ENCODE peak calls at places on chromosomes 2 and 18, in seven cellular contexts. H, P, E, R, T, F and I are unnamed samples. For H3K27me3 and H3K36me3, the result is how much of the 10 kb centered on the place peaks cover.

GRCh38 chr2:95346236-95346737 is 49.1 kb downstream of the KCNIP3 start:
- DNase-seq in H (no peak), P (peak), E (peak), R (no peak), T (peak), F (peak), I (peak)

GRCh38 chr2:219249203-219249980 is 3.7 kb upstream of the TUBA4B start:
- DNase-seq in H (no peak), P (peak), E (peak), R (peak), T (peak), F (peak), I (peak)

GRCh38 chr2:231228223-231228622 is 29.8 kb downstream of the ARMC9 start:
- DNase-seq in H (no peak), P (no peak), E (no peak), R (no peak), T (no peak), F (no peak), I (no peak)

GRCh38 chr2:191479680-191480023 is 198.3 kb upstream of the NABP1 start:
- DNase-seq in H (no peak), P (no peak), E (no peak), R (no peak), T (no peak), F (no peak), I (no peak)

GRCh38 chr2:202084265-202084664 is 11.2 kb downstream of the KIAA2012 start:
- DNase-seq in H (peak), P (no peak), E (no peak), R (no peak), T (no peak), F (no peak), I (no peak)

GRCh38 chr2:167264380-167264779 is 376.1 kb downstream of the XIRP2 start:
- DNase-seq in H (peak), P (no peak), E (no peak), R (no peak), T (no peak), F (no peak), I (no peak)

GRCh38 chr2:73112026-73112912 is 479 bp downstream of the RAB11FIP5 start:
- DNase-seq in H (peak), P (peak), E (peak), R (no peak), T (peak), F (peak), I (no peak)

GRCh38 chr18:74870950-74871349 is 273.3 kb downstream of the ZNF407 start:
- DNase-seq in H (no peak), P (no peak), E (no peak), R (no peak), T (no peak), F (no peak), I (no peak)

GRCh38 chr18:73669299-73669698 is 478.3 kb downstream of the FBXO15 start:
- DNase-seq in H (peak), P (peak), E (no peak), R (peak), T (no peak), F (no peak), I (no peak)

GRCh38 chr2:145617420-145617819 is 1097.5 kb upstream of the ZEB2 start:
- DNase-seq in H (no peak), P (no peak), E (no peak), R (no peak), T (no peak), F (no peak), I (no peak)

GRCh38 chr2:16260041-16260440 is 319.7 kb downstream of the MYCN start:
- DNase-seq in H (no peak), P (peak), E (no peak), R (no peak), T (no peak), F (no peak), I (no peak)

GRCh38 chr2:176115883-176116813 is at the start of gene HOXD10:
- DNase-seq in H (peak), P (no peak), E (peak), R (no peak), T (no peak), F (no peak), I (no peak)

GRCh38 chr2:176118606-176119370 is 2.2 kb downstream of the HOXD10 start:
- DNase-seq in H (peak), P (no peak), E (no peak), R (no peak), T (no peak), F (no peak), I (no peak)

GRCh38 chr2:176117823-176118376 is 1.3 kb downstream of the HOXD10 start:
- DNase-seq in H (no peak), P (no peak), E (no peak), R (no peak), T (no peak), F (no peak), I (no peak)

GRCh38 chr2:176114930-176115625 is 1.5 kb upstream of the HOXD10 start:
- DNase-seq in H (no peak), P (no peak), E (peak), R (no peak), T (no peak), F (no peak), I (no peak)

GRCh38 chr2:176117162-176117822 is 714 bp downstream of the HOXD10 start:
- DNase-seq in H (no peak), P (no peak), E (peak), R (no peak), T (no peak), F (no peak), I (no peak)
- H3K27me3 ChIP-seq in H (half or more), P (half or more), E (half or more), R (half or more), T (half or more), F (under half), I (under half)

GRCh38 chr2:3179208-3179607 is 198.4 kb downstream of the EIPR1 start:
- DNase-seq in H (peak), P (no peak), E (no peak), R (no peak), T (no peak), F (peak), I (no peak)
- TF ChIP-seq CTCF in H (peak), P (no peak), E (no peak), R (peak), T (no peak), F (no peak), I (no peak)

GRCh38 chr2:206160124-206160806 is 570 bp downstream of the EEF1B2 start:
- DNase-seq in H (no peak), P (peak), E (no peak), R (no peak), T (peak), F (no peak), I (no peak)
- H3K36me3 ChIP-seq in H (under half), P (under half), E (under half), R (under half), T (under half), F (under half), I (under half)

GRCh38 chr18:24922491-24922890 is 429.5 kb downstream of the ZNF521 start:
- DNase-seq in H (no peak), P (no peak), E (no peak), R (no peak), T (no peak), F (no peak), I (no peak)
- H3K27me3 ChIP-seq in H (under half), P (under half), E (under half), R (under half), T (under half), F (under half), I (under half)

GRCh38 chr2:217970206-217970605 is 32.6 kb downstream of the TNS1 start:
- DNase-seq in H (no peak), P (no peak), E (no peak), R (no peak), T (no peak), F (no peak), I (no peak)
- TF ChIP-seq CTCF in H (no peak), P (no peak), E (no peak), R (no peak), T (no peak), F (no peak), I (no peak)

GRCh38 chr18:12318334-12318697 is 10.3 kb downstream of the TUBB6 start:
- DNase-seq in H (no peak), P (no peak), E (no peak), R (no peak), T (no peak), F (no peak), I (no peak)
- H3K36me3 ChIP-seq in H (under half), P (under half), E (under half), R (half or more), T (half or more), F (under half), I (under half)

GRCh38 chr2:138775725-138776124 is 4.5 kb downstream of the NXPH2 start:
- DNase-seq in H (no peak), P (no peak), E (no peak), R (no peak), T (no peak), F (no peak), I (no peak)
- H3K27me3 ChIP-seq in H (under half), P (under half), E (half or more), R (under half), T (under half), F (under half), I (under half)